ENCODE peak calls at places on chromosomes 13 and 19, in seven cellular contexts. A is tibial artery, D is adrenal gland, K is brain microvascular endothelial cell, E is K562, R is aorta, O is transverse colon. Z is an unnamed sample.

GRCh38 chr19:54850930-54851329 is 687 bp downstream of the KIR3DL2 start:
- DNase-seq in A (no peak), D (no peak), K (no peak), E (no peak), R (no peak), O (no peak), Z (no peak)

GRCh38 chr13:31214379-31214778 is 14.6 kb downstream of the B3GLCT start:
- DNase-seq in A (no peak), D (no peak), K (no peak), E (no peak), R (no peak), O (no peak), Z (no peak)

GRCh38 chr13:57631607-57632275 is at the start of gene PCDH17:
- DNase-seq in A (peak), D (peak), K (peak), E (no peak), R (peak), O (peak), Z (peak)

GRCh38 chr19:35903550-35904179 is 1.3 kb downstream of the HCST start:
- DNase-seq in A (peak), D (peak), K (peak), E (peak), R (peak), O (peak), Z (peak)

GRCh38 chr13:58399263-58399662 is 767.7 kb downstream of the PCDH17 start:
- DNase-seq in A (no peak), D (no peak), K (no peak), E (no peak), R (no peak), O (no peak), Z (no peak)

GRCh38 chr13:79772811-79773210 is 291.9 kb downstream of the NDFIP2 start:
- DNase-seq in A (no peak), D (no peak), K (no peak), E (no peak), R (no peak), O (no peak), Z (no peak)

GRCh38 chr13:34044660-34045080 is 226.7 kb downstream of the RFC3 start:
- DNase-seq in A (no peak), D (no peak), K (peak), E (no peak), R (no peak), O (no peak), Z (no peak)

GRCh38 chr13:36454121-36454520 is 21.8 kb downstream of the CCNA1 start:
- DNase-seq in A (no peak), D (no peak), K (no peak), E (no peak), R (no peak), O (no peak), Z (no peak)

GRCh38 chr19:37905936-37906867 is at the start of gene WDR87:
- DNase-seq in A (no peak), D (peak), K (no peak), E (peak), R (peak), O (peak), Z (peak)

GRCh38 chr19:56765107-56765506 is 75.4 kb downstream of the PEG3 start:
- DNase-seq in A (peak), D (peak), K (peak), E (no peak), R (peak), O (peak), Z (peak)

GRCh38 chr19:8204961-8205360 is 4.2 kb upstream of the CERS4 start:
- DNase-seq in A (no peak), D (no peak), K (no peak), E (no peak), R (no peak), O (no peak), Z (no peak)

GRCh38 chr13:31476266-31476665 is 263.1 kb upstream of the RXFP2 start:
- DNase-seq in A (no peak), D (peak), K (peak), E (no peak), R (no peak), O (no peak), Z (no peak)

GRCh38 chr13:24997367-24997967 is 98.5 kb upstream of the PABPC3 start:
- DNase-seq in A (no peak), D (no peak), K (peak), E (peak), R (no peak), O (no peak), Z (no peak)

GRCh38 chr13:46202188-46202795 is 9.4 kb upstream of the LRRC63 start:
- DNase-seq in A (no peak), D (no peak), K (no peak), E (no peak), R (no peak), O (no peak), Z (no peak)

GRCh38 chr19:19064811-19065745 is 1.3 kb downstream of the SLC25A42 start:
- DNase-seq in A (no peak), D (no peak), K (no peak), E (no peak), R (no peak), O (peak), Z (no peak)

GRCh38 chr19:50362656-50363424 is 2.6 kb downstream of the NAPSA start:
- DNase-seq in A (no peak), D (no peak), K (no peak), E (peak), R (peak), O (no peak), Z (no peak)

GRCh38 chr13:27018882-27019281 is 152.7 kb downstream of the USP12 start:
- DNase-seq in A (no peak), D (no peak), K (no peak), E (no peak), R (no peak), O (peak), Z (no peak)

GRCh38 chr19:32415246-32415645 is 9.7 kb downstream of the DPY19L3 start:
- DNase-seq in A (no peak), D (no peak), K (no peak), E (no peak), R (no peak), O (no peak), Z (no peak)

GRCh38 chr19:33453207-33453736 is 68.3 kb downstream of the PEPD start:
- DNase-seq in A (no peak), D (no peak), K (no peak), E (no peak), R (no peak), O (no peak), Z (no peak)

GRCh38 chr13:72304121-72304745 is 423.2 kb downstream of the MZT1 start:
- DNase-seq in A (no peak), D (no peak), K (no peak), E (no peak), R (no peak), O (no peak), Z (no peak)

GRCh38 chr13:36298535-36299068 is 988 bp upstream of the CCDC169 start:
- DNase-seq in A (no peak), D (no peak), K (no peak), E (no peak), R (no peak), O (no peak), Z (no peak)

GRCh38 chr19:45419396-45419795 is 4.3 kb downstream of the ERCC1 start:
- DNase-seq in A (no peak), D (no peak), K (no peak), E (no peak), R (no peak), O (peak), Z (peak)

GRCh38 chr19:39400997-39401548 is 5.6 kb upstream of the ZFP36 start:
- DNase-seq in A (no peak), D (peak), K (no peak), E (no peak), R (no peak), O (no peak), Z (no peak)

GRCh38 chr19:1767464-1767933 is 14.2 kb downstream of the ONECUT3 start:
- DNase-seq in A (no peak), D (peak), K (no peak), E (peak), R (no peak), O (peak), Z (no peak)

GRCh38 chr13:110610955-110611595 is 4.3 kb upstream of the NAXD start:
- DNase-seq in A (no peak), D (no peak), K (no peak), E (no peak), R (no peak), O (no peak), Z (no peak)

GRCh38 chr19:33902802-33903488 is 106.3 kb downstream of the KCTD15 start:
- DNase-seq in A (no peak), D (no peak), K (no peak), E (peak), R (no peak), O (no peak), Z (no peak)

GRCh38 chr19:54042989-54043388 is 20.7 kb downstream of the VSTM1 start:
- DNase-seq in A (no peak), D (no peak), K (no peak), E (peak), R (peak), O (no peak), Z (no peak)

GRCh38 chr19:38394488-38394887 is 6.0 kb downstream of the SPRED3 start:
- DNase-seq in A (no peak), D (no peak), K (peak), E (no peak), R (no peak), O (no peak), Z (no peak)

GRCh38 chr13:114152831-114153371 is 20.5 kb upstream of the RASA3 start:
- DNase-seq in A (no peak), D (no peak), K (no peak), E (no peak), R (peak), O (no peak), Z (no peak)
- H3K27ac ChIP-seq in A (peak), D (no peak), K (no peak), E (no peak), R (no peak), O (no peak), Z (peak)

GRCh38 chr13:101521371-101521770 is 68.9 kb downstream of the ITGBL1 start:
- DNase-seq in A (no peak), D (no peak), K (no peak), E (no peak), R (no peak), O (no peak), Z (no peak)

GRCh38 chr13:101523732-101524131 is 71.3 kb downstream of the ITGBL1 start:
- DNase-seq in A (peak), D (no peak), K (peak), E (no peak), R (no peak), O (no peak), Z (no peak)

GRCh38 chr13:101522607-101523006 is 70.1 kb downstream of the ITGBL1 start:
- DNase-seq in A (no peak), D (no peak), K (no peak), E (no peak), R (no peak), O (no peak), Z (no peak)

GRCh38 chr13:101523154-101523669 is 70.7 kb downstream of the ITGBL1 start:
- DNase-seq in A (no peak), D (no peak), K (no peak), E (no peak), R (no peak), O (no peak), Z (no peak)

GRCh38 chr13:101520672-101521071 is 68.2 kb downstream of the ITGBL1 start:
- DNase-seq in A (no peak), D (no peak), K (peak), E (no peak), R (no peak), O (no peak), Z (no peak)
- H3K27ac ChIP-seq in A (no peak), D (no peak), K (peak), E (no peak), R (no peak), O (no peak), Z (no peak)

GRCh38 chr19:29671393-29672076 is 6.3 kb downstream of the PLEKHF1 start:
- DNase-seq in A (peak), D (peak), K (peak), E (peak), R (no peak), O (peak), Z (no peak)
- H3K27ac ChIP-seq in A (peak), D (no peak), K (no peak), E (peak), R (no peak), O (peak), Z (peak)

DNA sequence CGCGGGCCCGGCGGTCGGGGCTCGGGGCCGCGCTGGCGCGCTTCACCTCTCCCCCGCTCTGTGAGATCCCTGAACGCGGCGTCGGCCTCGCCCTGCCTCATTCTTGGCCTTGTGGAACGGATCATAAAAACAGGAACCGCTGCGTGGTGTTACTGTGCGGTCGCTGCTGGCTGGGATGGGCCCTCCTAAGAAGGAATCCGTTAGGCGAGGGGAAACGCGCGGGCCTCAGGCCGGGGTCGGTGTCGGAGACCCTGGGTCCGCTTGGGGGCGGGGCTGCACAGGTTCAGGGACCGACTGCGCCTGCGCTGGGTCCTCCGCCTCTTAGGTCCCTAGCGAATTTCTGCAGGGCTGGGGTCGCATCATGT is 381 bp downstream of the CKAP2 start:
- DNase-seq in A (peak), D (peak), K (peak), E (peak), R (peak), O (peak), Z (peak)
- H3K27ac ChIP-seq in A (peak), D (peak), K (peak), E (peak), R (no peak), O (peak), Z (peak)

GRCh38 chr13:108460043-108460442 is 169.4 kb upstream of the MYO16 start:
- DNase-seq in A (no peak), D (no peak), K (no peak), E (no peak), R (no peak), O (no peak), Z (no peak)
- H3K27ac ChIP-seq in A (no peak), D (no peak), K (no peak), E (no peak), R (no peak), O (no peak), Z (no peak)

GRCh38 chr19:11288349-11288748 is 7.6 kb upstream of the TSPAN16 start:
- DNase-seq in A (no peak), D (no peak), K (peak), E (no peak), R (no peak), O (no peak), Z (no peak)

GRCh38 chr19:11281336-11282049 is 14.5 kb upstream of the TSPAN16 start:
- DNase-seq in A (no peak), D (no peak), K (no peak), E (no peak), R (no peak), O (no peak), Z (no peak)

GRCh38 chr19:11284535-11284934 is 11.4 kb upstream of the TSPAN16 start:
- DNase-seq in A (no peak), D (no peak), K (no peak), E (no peak), R (no peak), O (no peak), Z (no peak)

GRCh38 chr19:11291415-11291814 is 4.5 kb upstream of the TSPAN16 start:
- DNase-seq in A (no peak), D (no peak), K (no peak), E (no peak), R (no peak), O (no peak), Z (no peak)

DNA sequence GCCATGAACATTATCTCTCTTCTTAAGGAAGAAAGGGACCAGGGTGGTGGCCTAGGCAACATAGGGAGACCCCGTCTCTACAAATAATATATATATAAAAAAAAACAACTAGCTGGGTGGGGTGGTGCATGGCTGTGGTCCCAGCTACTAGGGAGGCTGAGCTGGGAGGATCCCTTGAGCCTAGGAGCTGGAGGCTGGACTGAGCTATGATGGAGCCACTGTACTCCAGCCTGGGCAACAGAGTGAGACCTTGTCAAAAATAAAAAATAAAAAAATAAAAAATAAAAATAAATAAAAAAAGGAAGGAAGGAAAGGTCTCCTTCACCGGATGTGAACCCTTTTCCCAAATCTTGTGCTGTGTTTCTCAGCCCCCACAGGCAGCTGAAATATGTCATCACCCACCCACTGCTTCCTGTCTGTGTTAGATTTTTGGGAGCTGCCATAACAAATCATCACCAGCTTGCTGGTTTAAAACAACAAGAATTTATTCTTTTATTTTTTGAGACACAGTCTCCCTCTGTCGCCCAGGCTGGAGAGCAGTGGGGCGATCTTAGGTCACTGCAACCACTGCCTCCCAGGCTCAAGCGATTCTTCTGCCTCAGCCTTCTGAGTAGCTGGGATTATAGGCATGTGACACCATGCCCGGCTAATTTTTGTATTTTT is 9.5 kb upstream of the TSPAN16 start:
- DNase-seq in A (no peak), D (no peak), K (peak), E (no peak), R (no peak), O (no peak), Z (no peak)
- H3K27ac ChIP-seq in A (peak), D (peak), K (no peak), E (no peak), R (no peak), O (no peak), Z (no peak)

Z was measured in substantia nigra.